ENCODE peak calls at places on chromosomes 12 and 14, in nine cellular contexts. V, D, Q, I, B, K, P, J and E are unnamed samples.

GRCh38 chr12:110742718-110743570 is at the start of gene PPP1CC:
- DNase-seq in K (peak), V (peak), Q (peak), B (peak), I (peak), D (peak), J (peak), P (peak), E (peak)

GRCh38 chr12:119158004-119158776 is 20.5 kb upstream of the HSPB8 start:
- DNase-seq in P (no peak), B (no peak), V (peak), J (no peak), Q (no peak), I (no peak), D (no peak), K (no peak), E (no peak)

GRCh38 chr14:49999826-50000214 is 106.9 kb downstream of the ARF6 start:
- DNase-seq in K (no peak), D (no peak), J (no peak), B (no peak), I (no peak), V (no peak), Q (no peak), P (no peak), E (no peak)

GRCh38 chr14:65168840-65169239 is 66.5 kb upstream of the MAX start:
- DNase-seq in P (no peak), K (peak), B (peak), Q (no peak), I (peak), J (no peak), V (no peak), D (no peak), E (no peak)

GRCh38 chr14:32711103-32711680 is 227.5 kb upstream of the NPAS3 start:
- DNase-seq in B (peak), Q (peak), J (no peak), K (peak), V (no peak), D (no peak), P (no peak), I (peak), E (no peak)

GRCh38 chr12:130715996-130716917 is at the start of gene RIMBP2:
- DNase-seq in K (peak), P (peak), I (no peak), V (no peak), B (peak), J (no peak), D (no peak), Q (peak), E (no peak)

GRCh38 chr14:67137744-67138371 is 51.4 kb upstream of the GARIN2 start:
- DNase-seq in V (no peak), B (peak), Q (no peak), J (no peak), I (peak), P (no peak), D (no peak), K (peak), E (no peak)

GRCh38 chr14:55107766-55108554 is 21.1 kb upstream of the LGALS3 start:
- DNase-seq in K (peak), I (peak), J (peak), P (peak), V (peak), B (peak), Q (no peak), D (peak), E (peak)

GRCh38 chr14:68961781-68962584 is 17.1 kb downstream of the ACTN1 start:
- DNase-seq in I (peak), B (no peak), D (no peak), Q (no peak), K (peak), P (peak), V (no peak), J (no peak), E (no peak)

GRCh38 chr14:95828649-95829265 is 47.9 kb upstream of the TUNAR start:
- DNase-seq in B (no peak), J (no peak), D (no peak), P (no peak), K (no peak), V (no peak), I (no peak), Q (no peak), E (no peak)

GRCh38 chr14:91369628-91370445 is 47.8 kb downstream of the CCDC88C start:
- DNase-seq in D (no peak), P (peak), V (no peak), Q (no peak), I (peak), K (no peak), B (no peak), J (peak), E (no peak)

GRCh38 chr14:92160619-92161018 is 38.9 kb downstream of the CPSF2 start:
- DNase-seq in I (no peak), J (no peak), P (no peak), Q (no peak), D (peak), B (peak), K (peak), V (no peak), E (no peak)

GRCh38 chr14:87898301-87898700 is 94.7 kb downstream of the GALC start:
- DNase-seq in B (peak), K (peak), J (no peak), P (no peak), I (no peak), V (no peak), D (no peak), Q (no peak), E (no peak)

GRCh38 chr14:72777636-72778035 is 116.3 kb downstream of the DPF3 start:
- DNase-seq in J (no peak), I (no peak), Q (no peak), B (no peak), K (no peak), P (no peak), V (no peak), D (no peak), E (no peak)

DNA sequence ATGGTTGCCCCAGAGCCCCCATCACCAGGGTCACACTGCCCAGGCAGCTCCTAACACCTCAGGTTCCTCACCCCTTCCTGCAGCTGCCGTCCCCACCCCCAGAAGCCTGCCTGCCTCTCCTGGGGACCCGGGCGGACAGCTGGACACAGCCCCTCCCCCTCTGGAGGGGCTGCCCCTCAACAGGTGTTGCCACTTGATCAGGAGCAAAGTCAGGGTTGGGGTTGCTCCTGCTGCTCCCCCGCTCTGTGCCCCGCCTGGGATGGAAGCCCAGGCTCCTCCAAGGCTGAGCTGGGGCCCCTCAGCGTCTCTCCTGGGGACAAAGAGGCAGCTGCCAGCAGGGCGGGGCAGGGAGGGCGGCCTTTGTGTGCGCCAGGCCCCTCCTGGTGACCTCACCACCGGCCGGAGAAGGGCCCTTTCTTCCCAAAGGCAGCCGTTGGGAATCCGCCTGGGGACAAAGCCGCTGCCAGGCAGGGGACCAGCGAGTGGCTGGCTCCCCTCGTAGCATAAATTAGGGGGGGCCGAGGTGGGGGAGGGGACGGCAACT is 13.6 kb downstream of the TRMT61A start:
- DNase-seq in B (no peak), D (no peak), Q (peak), P (peak), K (no peak), I (no peak), J (no peak), V (no peak), E (no peak)
- H3K4me3 ChIP-seq in B (no peak), D (no peak), Q (peak), P (no peak), K (no peak), I (no peak), J (no peak), V (no peak), E (no peak)

DNA sequence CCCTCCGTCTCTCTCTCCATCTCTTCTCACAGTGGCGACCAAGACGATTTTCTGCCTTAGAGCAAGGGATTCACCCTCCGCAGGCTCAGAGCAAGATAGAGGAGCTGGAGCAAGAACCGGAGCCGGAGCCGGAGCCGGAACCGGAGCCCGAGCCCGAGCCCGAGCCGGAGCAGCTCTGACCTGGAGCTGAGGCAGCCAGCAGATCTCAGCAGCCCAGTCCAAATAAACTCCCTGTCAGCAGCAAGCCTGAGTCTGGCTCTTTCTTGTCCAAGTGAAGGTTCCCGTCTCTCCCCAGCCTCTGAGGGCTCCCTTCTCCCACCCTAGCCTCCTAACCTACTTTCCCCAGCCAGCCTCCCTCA is 5.9 kb downstream of the LAG3 start:
- DNase-seq in B (peak), Q (no peak), J (no peak), I (no peak), K (peak), V (no peak), D (no peak), P (peak), E (no peak)
- H3K4me3 ChIP-seq in B (peak), Q (peak), J (no peak), I (peak), K (peak), V (peak), D (peak), P (no peak), E (peak)

DNA sequence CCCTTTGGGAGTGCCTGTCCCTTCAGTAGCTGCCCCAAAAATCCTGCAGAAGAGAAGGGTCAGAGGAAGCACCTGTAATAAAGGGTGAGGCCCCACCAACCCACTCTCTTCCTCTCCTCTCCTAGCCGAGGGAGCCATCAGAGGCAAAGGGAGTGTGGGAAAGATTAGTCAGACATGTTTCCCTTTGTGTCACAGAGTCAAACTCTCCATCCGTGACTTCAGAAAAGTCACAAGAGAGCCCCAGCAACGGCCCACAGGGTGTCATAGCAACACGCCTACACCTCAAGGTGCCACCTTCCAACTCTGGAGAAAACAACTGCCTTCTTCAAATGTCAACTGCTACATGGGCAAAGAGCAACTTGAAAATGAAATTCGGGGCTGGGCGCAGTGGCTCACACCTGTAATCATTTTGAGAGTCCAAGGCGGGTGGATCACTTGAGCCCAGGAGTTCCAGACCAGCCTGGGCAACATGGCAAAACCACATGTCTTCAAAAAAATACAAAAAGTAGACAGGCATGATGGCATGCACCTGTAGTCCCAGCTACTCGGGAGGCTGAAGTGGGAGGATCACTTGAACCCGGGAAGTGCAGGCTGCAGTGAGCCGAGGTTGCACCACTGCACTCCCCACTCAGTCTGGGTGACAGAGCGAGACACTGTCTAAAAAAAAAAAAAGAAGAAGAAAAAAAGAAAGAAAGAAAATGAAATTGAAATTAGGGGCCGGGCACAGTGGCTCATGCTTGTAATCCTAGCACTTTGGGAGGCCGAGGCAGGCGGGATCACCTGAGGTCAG is 17.7 kb upstream of the CD27 start:
- DNase-seq in P (no peak), Q (no peak), I (no peak), K (no peak), D (no peak), J (no peak), B (no peak), V (no peak), E (peak)
- H3K4me3 ChIP-seq in P (no peak), Q (no peak), I (no peak), K (no peak), D (no peak), J (no peak), B (no peak), V (no peak), E (peak)

DNA sequence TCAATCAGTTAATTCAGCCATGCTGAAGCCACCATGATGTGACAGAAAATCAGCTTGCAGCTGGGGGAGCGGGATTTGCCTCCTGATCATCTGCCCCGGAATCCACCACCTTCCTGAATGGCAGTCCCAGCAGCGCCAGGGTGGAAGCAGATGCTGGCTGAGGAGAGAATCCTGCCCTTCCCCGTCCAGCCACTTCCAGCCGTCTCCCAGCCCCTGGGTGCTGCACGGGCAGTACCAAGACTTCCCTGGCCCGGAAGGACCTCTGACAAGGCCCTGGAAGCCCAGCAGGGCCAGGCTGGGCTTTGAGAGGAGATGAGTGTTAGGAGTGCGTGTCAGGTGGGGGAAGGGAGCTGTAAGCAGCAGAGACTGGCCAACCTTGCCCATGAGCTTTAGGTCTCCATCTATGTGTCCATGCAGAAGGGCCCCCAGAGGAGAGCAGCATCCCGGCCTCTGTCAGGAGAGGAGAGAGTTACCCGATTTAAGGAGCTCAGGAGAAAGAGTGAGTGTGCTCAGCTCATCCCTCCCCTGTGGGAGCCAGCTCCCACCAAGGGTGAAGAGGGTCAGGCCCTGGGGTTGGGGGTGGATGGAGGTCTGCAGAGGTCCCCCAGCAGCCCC is 69.3 kb downstream of the EID3 start:
- DNase-seq in P (no peak), Q (no peak), J (no peak), V (no peak), I (no peak), K (no peak), B (no peak), D (no peak), E (no peak)
- H3K4me3 ChIP-seq in P (no peak), Q (no peak), J (no peak), V (no peak), I (no peak), K (no peak), B (no peak), D (no peak), E (no peak)